ENCODE peak calls at places on chromosome 17, in ten cellular contexts. H is hepatocyte, J is H1, A is K562, L is HCT116, D is neuronal stem cell, N is OCI-LY7, Q is SK-N-SH, S is mammary epithelial cell, V is IMR-90. K is an unnamed sample.

GRCh38 chr17:46978489-46979022 is 497 bp downstream of the RPRML start:
- DNase-seq in H (no peak), J (no peak), A (peak; percentile 63), L (no peak), D (peak; percentile 21), N (peak; percentile 45), Q (peak; percentile 64), S (no peak), V (no peak), K (no peak)

GRCh38 chr17:78818152-78818846 is 22.3 kb downstream of the USP36 start:
- DNase-seq in H (no peak), J (no peak), A (no peak), L (no peak), D (no peak), N (no peak), Q (no peak), S (no peak), V (no peak), K (no peak)

GRCh38 chr17:1012823-1013728 is 16.1 kb downstream of the TIMM22 start:
- DNase-seq in H (no peak), J (no peak), A (no peak), L (no peak), D (no peak), N (no peak), Q (no peak), S (no peak), V (no peak), K (no peak)

GRCh38 chr17:79949646-79950292 is 85.9 kb downstream of the TBC1D16 start:
- DNase-seq in H (peak; percentile 19), J (peak; percentile 83), A (no peak), L (no peak), D (peak; percentile 65), N (no peak), Q (peak; percentile 33), S (no peak), V (no peak), K (no peak)

GRCh38 chr17:34243732-34244299 is 11.3 kb upstream of the CCL2 start:
- DNase-seq in H (no peak), J (no peak), A (no peak), L (no peak), D (no peak), N (no peak), Q (no peak), S (no peak), V (no peak), K (no peak)

GRCh38 chr17:5584971-5585794 is 874 bp upstream of the NLRP1 start:
- DNase-seq in H (no peak), J (no peak), A (no peak), L (no peak), D (no peak), N (no peak), Q (no peak), S (peak; percentile 88), V (peak; percentile 89), K (peak; percentile 90)

GRCh38 chr17:14793237-14793636 is 471.9 kb downstream of the PMP22 start:
- DNase-seq in H (no peak), J (no peak), A (no peak), L (no peak), D (no peak), N (no peak), Q (no peak), S (peak; percentile 87), V (peak; percentile 91), K (no peak)

GRCh38 chr17:31320231-31320630 is 1.2 kb downstream of the EVI2A start:
- DNase-seq in H (no peak), J (no peak), A (no peak), L (no peak), D (no peak), N (peak; percentile 61), Q (no peak), S (no peak), V (no peak), K (no peak)

GRCh38 chr17:44212507-44213402 is 6.7 kb downstream of the UBTF start:
- DNase-seq in H (no peak), J (no peak), A (peak; percentile 31), L (no peak), D (no peak), N (no peak), Q (no peak), S (no peak), V (no peak), K (no peak)

GRCh38 chr17:46847204-46848191 is 3.9 kb upstream of the WNT9B start:
- DNase-seq in H (no peak), J (no peak), A (no peak), L (no peak), D (no peak), N (no peak), Q (no peak), S (no peak), V (no peak), K (no peak)

GRCh38 chr17:13222931-13223330 is 205.1 kb upstream of the ELAC2 start:
- DNase-seq in H (no peak), J (no peak), A (no peak), L (no peak), D (no peak), N (no peak), Q (no peak), S (no peak), V (no peak), K (no peak)

GRCh38 chr17:3667366-3668278 is 756 bp downstream of the TAX1BP3 start:
- DNase-seq in H (peak; percentile 97), J (no peak), A (peak; percentile 51), L (no peak), D (no peak), N (no peak), Q (peak; percentile 85), S (peak; percentile 84), V (peak; percentile 91), K (peak; percentile 81)

GRCh38 chr17:3669085-3669347 is 404 bp downstream of the EMC6 start:
- DNase-seq in H (no peak), J (no peak), A (no peak), L (no peak), D (no peak), N (no peak), Q (no peak), S (no peak), V (no peak), K (no peak)

GRCh38 chr17:3668279-3669084 is at the start of the genes EMC6 and TAX1BP3:
- DNase-seq in H (peak; percentile 100), J (peak; percentile 95), A (peak; percentile 97), L (peak; percentile 93), D (peak; percentile 99), N (peak; percentile 98), Q (peak; percentile 99), S (peak; percentile 97), V (peak; percentile 96), K (peak; percentile 83)

GRCh38 chr17:3665834-3666233 is 2.5 kb downstream of the TAX1BP3 start:
- DNase-seq in H (no peak), J (no peak), A (no peak), L (no peak), D (no peak), N (no peak), Q (no peak), S (no peak), V (no peak), K (no peak)

DNA sequence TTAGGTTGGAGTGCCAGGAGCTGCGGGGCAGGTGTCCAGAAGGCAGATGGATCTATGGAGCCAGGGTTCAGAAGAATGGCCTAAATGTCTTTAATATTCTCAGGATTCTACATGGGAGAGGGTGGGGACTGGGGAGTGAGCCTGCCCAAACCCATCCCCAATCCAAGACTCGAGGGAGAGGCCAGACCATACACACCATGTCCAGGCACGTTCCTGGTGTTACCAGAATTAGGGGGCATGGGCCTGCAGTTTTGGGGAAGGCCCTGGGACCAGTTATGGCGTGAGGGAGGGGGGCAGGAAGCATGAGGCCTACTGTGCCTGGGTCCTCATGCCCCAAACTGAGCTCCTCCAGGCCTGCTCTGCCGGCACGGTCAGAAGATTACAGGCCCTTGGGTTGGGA is 1.9 kb downstream of the TAX1BP3 start:
- DNase-seq in H (no peak), J (no peak), A (no peak), L (no peak), D (no peak), N (no peak), Q (no peak), S (peak; percentile 40), V (no peak), K (no peak)
- H3K4me3 ChIP-seq in H (no peak overlapping the region), J (no peak overlapping the region), A (no peak overlapping the region), L (no peak overlapping the region), D (peak overlapping the region; percentile 25), N (no peak overlapping the region), Q (peak overlapping the region; percentile 96), S (peak overlapping the region; percentile 17), V (no peak overlapping the region), K (peak overlapping the region; percentile 95)

DNA sequence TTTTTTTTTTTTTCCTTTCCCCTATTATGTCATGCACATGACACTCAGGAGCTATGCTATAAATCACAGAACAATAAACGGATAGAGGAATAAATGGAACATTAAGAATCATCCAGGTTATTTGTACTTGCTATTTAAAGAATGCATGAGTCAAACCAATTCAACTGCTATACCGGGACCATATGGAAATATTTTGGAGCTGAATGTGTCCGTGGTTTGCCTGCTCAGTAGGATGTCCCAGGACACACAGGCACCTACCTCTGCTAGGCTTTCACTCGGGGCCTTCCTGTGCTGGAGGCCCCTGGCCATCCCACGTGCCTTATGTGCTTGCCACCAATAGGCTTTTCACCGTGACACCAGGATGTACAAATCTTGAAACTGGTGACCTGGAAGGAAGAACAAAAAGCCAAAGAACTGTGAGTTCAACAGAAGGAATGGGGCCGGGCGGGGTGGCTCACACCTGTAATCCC is 15.3 kb upstream of the SEC14L1 start:
- DNase-seq in H (no peak), J (no peak), A (no peak), L (peak; percentile 91), D (no peak), N (no peak), Q (no peak), S (peak; percentile 96), V (peak; percentile 91), K (peak; percentile 98)
- H3K4me1 ChIP-seq in H (peaks cover 29% of the 10 kb centered on the region), J (no peaks in the 10 kb centered on the region), A (peaks cover 46% of the 10 kb centered on the region), L (peaks cover 56% of the 10 kb centered on the region), D (peaks cover 19% of the 10 kb centered on the region), N (peaks cover 6% of the 10 kb centered on the region), Q (peaks cover 41% of the 10 kb centered on the region), S (peaks cover 67% of the 10 kb centered on the region), V (peaks cover 34% of the 10 kb centered on the region), K (peaks cover 64% of the 10 kb centered on the region)

DNA sequence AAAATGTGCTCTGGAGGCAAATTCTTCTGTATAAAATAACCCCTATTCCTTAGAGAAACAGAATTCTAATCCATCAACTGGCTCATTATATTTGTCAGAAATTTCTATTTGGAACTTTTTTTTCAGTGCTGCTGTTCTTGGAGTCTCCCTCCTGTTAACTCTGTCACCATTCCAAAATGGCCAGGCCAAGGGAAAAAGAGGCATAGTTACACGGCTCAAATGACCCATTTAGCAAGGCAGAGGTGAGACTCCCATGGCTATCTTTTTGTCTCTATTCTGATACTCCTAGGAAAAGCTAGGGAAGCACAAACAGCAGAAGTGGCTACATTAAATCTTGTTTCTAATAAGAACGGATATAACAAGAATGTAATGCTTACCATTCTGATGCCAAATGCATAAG is 64.3 kb upstream of the CORO6 start:
- DNase-seq in H (no peak), J (no peak), A (no peak), L (no peak), D (no peak), N (no peak), Q (no peak), S (no peak), V (no peak), K (no peak)
- H2AFZ ChIP-seq in H (no peak overlapping the region), J (no peak overlapping the region), A (no peak overlapping the region), L (no peak overlapping the region), D (no peak overlapping the region), N (no peak overlapping the region), Q (no peak overlapping the region), S (no peak overlapping the region), V (no peak overlapping the region), K (no peak overlapping the region)

DNA sequence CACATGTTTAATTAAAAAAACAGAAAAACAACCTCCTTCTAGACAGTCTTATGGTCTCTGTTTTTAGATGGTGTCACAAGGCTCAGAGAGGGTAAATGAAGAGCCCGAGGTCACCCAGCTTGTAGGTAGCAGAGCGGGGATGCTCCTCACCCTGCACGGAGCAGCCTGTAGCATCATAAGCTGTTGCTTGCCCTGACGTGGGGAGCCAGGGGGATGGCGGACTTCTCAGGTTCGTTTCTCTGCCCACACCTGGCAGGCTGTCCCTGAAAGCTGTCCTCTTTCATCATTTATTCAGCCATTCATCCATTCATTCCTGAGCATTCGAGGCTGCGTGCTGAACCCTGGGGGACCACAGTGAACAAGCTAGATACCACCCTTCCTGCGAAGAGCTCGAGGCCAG is 75.7 kb upstream of the KSR1 start:
- DNase-seq in H (no peak), J (no peak), A (no peak), L (no peak), D (no peak), N (no peak), Q (no peak), S (no peak), V (no peak), K (no peak)
- H3K4me3 ChIP-seq in H (no peak overlapping the region), J (no peak overlapping the region), A (peak overlapping the region; percentile 9), L (peak overlapping the region; percentile 35), D (no peak overlapping the region), N (no peak overlapping the region), Q (peak overlapping the region; percentile 42), S (no peak overlapping the region), V (no peak overlapping the region), K (peak overlapping the region; percentile 47)